ENCODE peak calls at places on chromosomes 16 and 17, in six cellular contexts. P is GM12892, D is stomach, S is HCT116, G is transverse colon, B is sigmoid colon. V is an unnamed sample.

GRCh38 chr17:61498042-61498441 is 45.8 kb downstream of the TBX4 start:
- DNase-seq in B (no peak), G (no peak), D (no peak), S (no peak), P (no peak), V (no peak)

GRCh38 chr17:45197108-45197507 is 24.6 kb upstream of the FMNL1 start:
- DNase-seq in P (no peak), S (no peak), B (no peak), G (no peak), D (no peak), V (no peak)

GRCh38 chr16:31508706-31509523 is 724 bp upstream of the RUSF1 start:
- DNase-seq in G (no peak), B (no peak), P (no peak), S (no peak), D (no peak), V (no peak)

GRCh38 chr16:56833243-56833970 is 31.6 kb upstream of the SLC12A3 start:
- DNase-seq in B (no peak), D (no peak), S (no peak), P (no peak), G (no peak), V (no peak)

GRCh38 chr17:15469260-15469659 is 1.8 kb upstream of the CDRT4 start:
- DNase-seq in D (no peak), G (no peak), B (no peak), P (no peak), S (no peak), V (no peak)

GRCh38 chr17:45847747-45848146 is 3.1 kb downstream of the SPPL2C start:
- DNase-seq in B (no peak), D (no peak), P (no peak), S (no peak), G (no peak), V (no peak)

GRCh38 chr17:74296548-74296936 is 22.5 kb downstream of the DNAI2 start:
- DNase-seq in B (peak), P (no peak), G (peak), D (peak), S (peak), V (no peak)

GRCh38 chr17:35099929-35100328 is 19.7 kb downstream of the RAD51D start:
- DNase-seq in D (no peak), B (no peak), S (no peak), G (no peak), P (no peak), V (no peak)

GRCh38 chr16:85357924-85358505 is 245.7 kb upstream of the CIBAR2 start:
- DNase-seq in P (no peak), S (no peak), D (no peak), B (no peak), G (no peak), V (no peak)

GRCh38 chr17:30908717-30909420 is 2.8 kb upstream of the TEFM start:
- DNase-seq in S (no peak), P (no peak), D (no peak), B (no peak), G (no peak), V (no peak)

GRCh38 chr17:74773871-74774286 is 2.3 kb downstream of the NAT9 start:
- DNase-seq in P (no peak), S (no peak), G (no peak), B (no peak), D (no peak), V (no peak)

GRCh38 chr16:9495824-9496223 is 404.4 kb downstream of the HAPSTR1 start:
- DNase-seq in P (no peak), B (no peak), S (no peak), D (no peak), G (no peak), V (no peak)

GRCh38 chr16:9503251-9503986 is 412.0 kb downstream of the HAPSTR1 start:
- DNase-seq in S (no peak), G (no peak), D (no peak), P (no peak), B (no peak), V (no peak)

GRCh38 chr16:9500872-9501271 is 409.4 kb downstream of the HAPSTR1 start:
- DNase-seq in D (no peak), P (no peak), S (no peak), B (no peak), G (no peak), V (no peak)

DNA sequence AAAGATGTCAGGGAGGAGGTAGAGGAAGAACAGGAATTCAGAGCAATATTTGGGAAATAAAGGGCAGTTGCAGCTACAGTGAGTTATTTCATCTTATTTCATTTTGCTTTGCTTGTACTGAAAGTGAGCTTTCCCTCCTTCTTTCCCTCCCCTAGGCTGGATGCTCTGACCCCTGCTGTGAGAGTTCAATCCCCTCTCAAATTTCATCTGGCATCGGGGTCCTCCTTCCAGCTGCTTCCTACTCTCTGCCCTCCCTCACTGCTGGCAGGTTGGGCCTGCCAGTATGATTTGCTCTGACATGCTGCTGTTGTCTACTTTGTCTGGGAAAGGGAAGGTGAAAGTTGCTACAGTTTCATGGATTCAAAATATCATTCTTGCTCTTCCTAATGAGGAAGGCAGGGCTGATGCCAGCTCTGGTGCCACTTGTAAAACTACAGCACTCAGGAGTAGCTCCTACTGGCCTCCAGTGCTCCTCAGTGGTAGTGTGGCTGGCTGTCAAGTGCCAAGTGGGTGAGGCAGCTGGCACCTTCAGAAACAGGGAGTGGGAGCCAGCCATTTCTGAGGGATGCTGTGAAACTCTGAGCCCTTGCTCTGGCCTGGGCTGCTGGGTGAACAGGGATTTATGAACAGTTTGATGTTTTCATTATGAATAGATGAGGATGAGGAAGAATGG is 408.6 kb downstream of the HAPSTR1 start:
- DNase-seq in P (no peak), S (no peak), B (peak), G (no peak), D (no peak), V (no peak)
- TF ChIP-seq POLR2AphosphoS5 in P (no peak), S (no peak), B (no peak), G (no peak), D (no peak), V (no peak)

GRCh38 chr17:32943647-32944191 is 15.8 kb downstream of the TMEM98 start:
- DNase-seq in S (no peak), P (no peak), G (no peak), D (no peak), B (peak), V (no peak)

GRCh38 chr17:32944248-32945020 is 16.5 kb downstream of the TMEM98 start:
- DNase-seq in B (no peak), S (no peak), G (no peak), P (no peak), D (no peak), V (no peak)

GRCh38 chr17:32940706-32941390 is 12.9 kb downstream of the TMEM98 start:
- DNase-seq in P (no peak), S (no peak), B (no peak), D (no peak), G (no peak), V (no peak)

GRCh38 chr17:32941419-32942032 is 13.6 kb downstream of the TMEM98 start:
- DNase-seq in B (no peak), S (no peak), D (no peak), P (no peak), G (no peak), V (no peak)

GRCh38 chr17:32943206-32943605 is 15.3 kb downstream of the TMEM98 start:
- DNase-seq in D (peak), P (no peak), B (no peak), S (no peak), G (no peak), V (no peak)
- TF ChIP-seq POLR2AphosphoS5 in D (no peak), P (no peak), B (no peak), S (no peak), G (no peak), V (no peak)

DNA sequence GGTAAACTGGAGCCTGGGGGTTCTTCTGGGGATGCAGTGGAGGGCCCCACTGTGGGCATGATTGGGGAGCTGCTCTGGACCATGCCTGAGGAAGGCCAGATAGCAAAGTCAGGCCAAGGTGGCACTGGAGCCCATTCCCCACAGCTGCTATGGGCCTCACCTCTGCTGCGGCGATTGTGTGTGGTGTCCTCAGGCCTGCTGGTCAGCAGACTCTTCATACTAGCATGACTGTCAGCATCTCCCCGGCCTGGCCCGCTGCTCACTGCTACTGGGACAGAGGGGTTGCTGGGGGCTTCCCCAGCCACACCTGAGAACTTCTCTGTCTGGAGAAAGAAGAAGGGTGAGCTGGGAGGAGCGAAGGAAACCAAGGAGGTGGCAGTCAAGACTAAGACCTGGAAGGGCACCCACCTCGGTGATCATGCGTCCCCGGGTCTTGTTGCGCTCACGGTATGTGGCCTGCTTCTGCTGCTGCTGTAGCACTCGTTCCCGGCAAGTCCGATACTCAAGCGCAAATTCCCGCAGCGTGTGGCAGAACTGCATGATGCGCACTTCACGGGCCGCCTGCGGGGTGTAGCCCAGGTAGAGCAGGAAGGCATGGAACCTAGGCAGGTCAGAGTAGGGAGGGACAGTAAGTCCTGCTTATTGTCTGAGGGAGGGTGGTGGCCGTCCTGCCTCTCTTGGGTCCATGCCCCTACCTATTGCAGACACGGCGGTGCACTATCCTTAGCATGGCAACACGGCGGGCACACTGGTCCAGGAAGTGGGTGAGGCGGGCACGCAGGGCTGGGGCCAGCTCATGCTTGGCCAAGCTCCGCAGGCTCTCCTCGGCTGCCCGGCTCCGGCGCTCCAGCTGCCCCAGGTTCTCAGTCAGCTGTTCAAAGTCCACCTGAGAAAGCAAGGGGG is 3.2 kb downstream of the TMEM208 start:
- DNase-seq in S (no peak), P (no peak), D (no peak), B (no peak), G (no peak), V (no peak)
- TF ChIP-seq POLR2AphosphoS5 in S (no peak), P (peak), D (no peak), B (no peak), G (peak), V (no peak)

GRCh38 chr16:70700101-70701020 is 14.5 kb upstream of the MTSS2 start:
- DNase-seq in S (no peak), D (no peak), G (no peak), B (peak), P (no peak), V (no peak)
- TF ChIP-seq POLR2AphosphoS5 in S (no peak), D (no peak), G (no peak), B (peak), P (no peak), V (no peak)

DNA sequence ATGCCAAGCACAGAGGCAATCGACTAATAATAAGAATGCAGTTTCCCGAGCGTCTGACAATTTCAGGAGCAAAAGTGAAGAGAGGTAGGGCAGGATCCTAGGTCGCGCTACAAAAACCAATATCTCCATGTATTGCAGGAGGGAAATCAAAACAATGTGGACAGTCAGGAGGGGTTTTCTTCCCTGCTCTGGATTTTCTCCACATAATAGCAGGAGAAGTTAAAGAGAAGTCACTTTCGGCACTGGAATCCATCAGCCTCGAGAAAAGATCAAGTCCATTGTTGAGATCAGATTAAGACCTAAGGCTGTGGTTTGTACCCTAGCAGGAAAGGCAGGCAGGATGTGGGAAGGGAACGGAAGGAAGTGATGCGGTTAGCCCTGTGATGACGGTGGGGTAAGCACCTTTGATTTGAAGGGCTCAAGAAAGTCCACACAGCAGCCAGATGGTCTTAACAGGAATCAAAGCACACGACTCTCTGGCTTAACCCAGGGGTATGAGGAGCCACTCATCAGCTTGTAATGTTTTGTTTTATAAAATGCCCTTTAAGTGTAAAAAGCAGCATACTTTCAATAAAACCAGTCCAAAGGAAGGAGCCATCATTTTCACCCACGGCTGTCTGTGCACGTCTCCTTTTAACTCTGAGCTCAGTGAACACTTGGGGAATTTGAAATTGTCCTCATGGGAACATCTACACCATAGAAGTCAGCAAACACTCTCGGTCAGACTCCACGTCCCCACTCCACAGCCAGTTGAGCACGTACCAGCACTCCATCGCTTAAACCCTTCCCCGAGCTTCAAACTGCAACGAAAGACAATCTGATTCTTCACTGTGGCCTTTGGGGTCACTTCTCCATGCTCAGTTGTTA is 15.8 kb upstream of the AKTIP start:
- DNase-seq in D (peak), G (peak), S (no peak), P (peak), B (no peak), V (peak)
- TF ChIP-seq POLR2AphosphoS5 in D (peak), G (peak), S (no peak), P (peak), B (peak), V (peak)

GRCh38 chr17:28956112-28956511 is 4.8 kb upstream of the PHF12 start:
- DNase-seq in D (no peak), S (no peak), B (peak), G (no peak), P (no peak), V (no peak)
- TF ChIP-seq POLR2AphosphoS5 in D (no peak), S (no peak), B (no peak), G (no peak), P (no peak), V (no peak)

V was measured in GM12891.